ENCODE peak calls at places on chromosomes 6 and 20, in nine cellular contexts. One of them, this sample, is unnamed.

GRCh38 chr20:34567885-34568865 is 9.7 kb downstream of the MAP1LC3A start:
- DNase-seq in SJSA1: no peak
- DNase-seq in nephron progenitor cell: no peak
- DNase-seq in ELF-1: peak; percentile 89
- DNase-seq in central memory CD4-positive, alpha-beta T cell: no peak
- DNase-seq in T1000: no peak
- DNase-seq in activated T-helper 1 cell treated with anti-CD3 and anti-CD28 coated beads, Interleukin-12 subunit alpha, Interleukin-12 subunit beta, Interleukin-2, Interleukin-4 antibody, amounts not matched to agents 30 ng/mL and 10 ng/mL and 1 ng/mL, durations not matched to agents 14 hours and 24 hours and 36 hours: no peak
- DNase-seq in NCI-H1694: no peak
- DNase-seq in kidney epithelial cell: no peak
- DNase-seq in this sample: no peak

GRCh38 chr6:46381579-46381978 is 109.7 kb downstream of the RCAN2 start:
- DNase-seq in ELF-1: no peak
- DNase-seq in SJSA1: no peak
- DNase-seq in NCI-H1694: no peak
- DNase-seq in kidney epithelial cell: no peak
- DNase-seq in activated T-helper 1 cell treated with anti-CD3 and anti-CD28 coated beads, Interleukin-12 subunit alpha, Interleukin-12 subunit beta, Interleukin-2, Interleukin-4 antibody, amounts not matched to agents 30 ng/mL and 10 ng/mL and 1 ng/mL, durations not matched to agents 14 hours and 24 hours and 36 hours: no peak
- DNase-seq in central memory CD4-positive, alpha-beta T cell: no peak
- DNase-seq in T1000: no peak
- DNase-seq in nephron progenitor cell: no peak
- DNase-seq in this sample: no peak

GRCh38 chr20:20731000-20731944 is 18.8 kb upstream of the RALGAPA2 start:
- DNase-seq in kidney epithelial cell: no peak
- DNase-seq in SJSA1: no peak
- DNase-seq in nephron progenitor cell: no peak
- DNase-seq in T1000: no peak
- DNase-seq in NCI-H1694: no peak
- DNase-seq in central memory CD4-positive, alpha-beta T cell: no peak
- DNase-seq in activated T-helper 1 cell treated with anti-CD3 and anti-CD28 coated beads, Interleukin-12 subunit alpha, Interleukin-12 subunit beta, Interleukin-2, Interleukin-4 antibody, amounts not matched to agents 30 ng/mL and 10 ng/mL and 1 ng/mL, durations not matched to agents 14 hours and 24 hours and 36 hours: no peak
- DNase-seq in ELF-1: no peak
- DNase-seq in this sample: no peak

GRCh38 chr6:166275714-166276166 is 32.5 kb downstream of the PRR18 start:
- DNase-seq in nephron progenitor cell: peak; percentile 88
- DNase-seq in T1000: no peak
- DNase-seq in kidney epithelial cell: no peak
- DNase-seq in ELF-1: peak; percentile 84
- DNase-seq in activated T-helper 1 cell treated with anti-CD3 and anti-CD28 coated beads, Interleukin-12 subunit alpha, Interleukin-12 subunit beta, Interleukin-2, Interleukin-4 antibody, amounts not matched to agents 30 ng/mL and 10 ng/mL and 1 ng/mL, durations not matched to agents 14 hours and 24 hours and 36 hours: peak; percentile 71
- DNase-seq in central memory CD4-positive, alpha-beta T cell: peak; percentile 72
- DNase-seq in SJSA1: peak; percentile 65
- DNase-seq in NCI-H1694: no peak
- DNase-seq in this sample: peak; percentile 79

GRCh38 chr6:90123796-90124195 is 172.8 kb downstream of the BACH2 start:
- DNase-seq in SJSA1: no peak
- DNase-seq in kidney epithelial cell: no peak
- DNase-seq in activated T-helper 1 cell treated with anti-CD3 and anti-CD28 coated beads, Interleukin-12 subunit alpha, Interleukin-12 subunit beta, Interleukin-2, Interleukin-4 antibody, amounts not matched to agents 30 ng/mL and 10 ng/mL and 1 ng/mL, durations not matched to agents 14 hours and 24 hours and 36 hours: no peak
- DNase-seq in central memory CD4-positive, alpha-beta T cell: no peak
- DNase-seq in T1000: no peak
- DNase-seq in NCI-H1694: no peak
- DNase-seq in ELF-1: no peak
- DNase-seq in nephron progenitor cell: no peak
- DNase-seq in this sample: no peak

GRCh38 chr6:14986370-14986769 is 259.5 kb upstream of the JARID2 start:
- DNase-seq in nephron progenitor cell: no peak
- DNase-seq in central memory CD4-positive, alpha-beta T cell: no peak
- DNase-seq in SJSA1: no peak
- DNase-seq in activated T-helper 1 cell treated with anti-CD3 and anti-CD28 coated beads, Interleukin-12 subunit alpha, Interleukin-12 subunit beta, Interleukin-2, Interleukin-4 antibody, amounts not matched to agents 30 ng/mL and 10 ng/mL and 1 ng/mL, durations not matched to agents 14 hours and 24 hours and 36 hours: no peak
- DNase-seq in T1000: no peak
- DNase-seq in NCI-H1694: no peak
- DNase-seq in ELF-1: no peak
- DNase-seq in kidney epithelial cell: no peak
- DNase-seq in this sample: no peak

GRCh38 chr6:135675862-135676261 is 175.6 kb upstream of the PDE7B start:
- DNase-seq in SJSA1: no peak
- DNase-seq in ELF-1: peak; percentile 19
- DNase-seq in T1000: no peak
- DNase-seq in NCI-H1694: no peak
- DNase-seq in kidney epithelial cell: no peak
- DNase-seq in nephron progenitor cell: peak; percentile 44
- DNase-seq in activated T-helper 1 cell treated with anti-CD3 and anti-CD28 coated beads, Interleukin-12 subunit alpha, Interleukin-12 subunit beta, Interleukin-2, Interleukin-4 antibody, amounts not matched to agents 30 ng/mL and 10 ng/mL and 1 ng/mL, durations not matched to agents 14 hours and 24 hours and 36 hours: peak; percentile 12
- DNase-seq in central memory CD4-positive, alpha-beta T cell: peak; percentile 31
- DNase-seq in this sample: no peak

GRCh38 chr6:163711071-163711470 is 296.6 kb downstream of the QKI start:
- DNase-seq in nephron progenitor cell: no peak
- DNase-seq in kidney epithelial cell: no peak
- DNase-seq in T1000: no peak
- DNase-seq in SJSA1: no peak
- DNase-seq in activated T-helper 1 cell treated with anti-CD3 and anti-CD28 coated beads, Interleukin-12 subunit alpha, Interleukin-12 subunit beta, Interleukin-2, Interleukin-4 antibody, amounts not matched to agents 30 ng/mL and 10 ng/mL and 1 ng/mL, durations not matched to agents 14 hours and 24 hours and 36 hours: no peak
- DNase-seq in central memory CD4-positive, alpha-beta T cell: no peak
- DNase-seq in NCI-H1694: no peak
- DNase-seq in ELF-1: no peak
- DNase-seq in this sample: no peak

GRCh38 chr6:33313105-33313708 is 671 bp downstream of the TAPBP start:
- DNase-seq in kidney epithelial cell: no peak
- DNase-seq in SJSA1: no peak
- DNase-seq in central memory CD4-positive, alpha-beta T cell: peak; percentile 29
- DNase-seq in activated T-helper 1 cell treated with anti-CD3 and anti-CD28 coated beads, Interleukin-12 subunit alpha, Interleukin-12 subunit beta, Interleukin-2, Interleukin-4 antibody, amounts not matched to agents 30 ng/mL and 10 ng/mL and 1 ng/mL, durations not matched to agents 14 hours and 24 hours and 36 hours: no peak
- DNase-seq in nephron progenitor cell: peak; percentile 44
- DNase-seq in T1000: no peak
- DNase-seq in NCI-H1694: no peak
- DNase-seq in ELF-1: peak; percentile 80
- DNase-seq in this sample: peak; percentile 29

GRCh38 chr6:154887051-154887450 is 108.1 kb upstream of the TIAM2 start:
- DNase-seq in T1000: no peak
- DNase-seq in NCI-H1694: no peak
- DNase-seq in kidney epithelial cell: no peak
- DNase-seq in ELF-1: no peak
- DNase-seq in SJSA1: no peak
- DNase-seq in nephron progenitor cell: no peak
- DNase-seq in activated T-helper 1 cell treated with anti-CD3 and anti-CD28 coated beads, Interleukin-12 subunit alpha, Interleukin-12 subunit beta, Interleukin-2, Interleukin-4 antibody, amounts not matched to agents 30 ng/mL and 10 ng/mL and 1 ng/mL, durations not matched to agents 14 hours and 24 hours and 36 hours: no peak
- DNase-seq in central memory CD4-positive, alpha-beta T cell: no peak
- DNase-seq in this sample: no peak

GRCh38 chr6:76992553-76992952 is 470.7 kb downstream of the HTR1B start:
- DNase-seq in central memory CD4-positive, alpha-beta T cell: no peak
- DNase-seq in nephron progenitor cell: no peak
- DNase-seq in T1000: no peak
- DNase-seq in activated T-helper 1 cell treated with anti-CD3 and anti-CD28 coated beads, Interleukin-12 subunit alpha, Interleukin-12 subunit beta, Interleukin-2, Interleukin-4 antibody, amounts not matched to agents 30 ng/mL and 10 ng/mL and 1 ng/mL, durations not matched to agents 14 hours and 24 hours and 36 hours: no peak
- DNase-seq in ELF-1: peak; percentile 55
- DNase-seq in SJSA1: no peak
- DNase-seq in kidney epithelial cell: no peak
- DNase-seq in NCI-H1694: no peak
- DNase-seq in this sample: peak; percentile 48

GRCh38 chr6:169241688-169242350 is 11.8 kb downstream of the THBS2 start:
- DNase-seq in T1000: no peak
- DNase-seq in SJSA1: no peak
- DNase-seq in ELF-1: no peak
- DNase-seq in NCI-H1694: no peak
- DNase-seq in nephron progenitor cell: no peak
- DNase-seq in central memory CD4-positive, alpha-beta T cell: no peak
- DNase-seq in kidney epithelial cell: no peak
- DNase-seq in activated T-helper 1 cell treated with anti-CD3 and anti-CD28 coated beads, Interleukin-12 subunit alpha, Interleukin-12 subunit beta, Interleukin-2, Interleukin-4 antibody, amounts not matched to agents 30 ng/mL and 10 ng/mL and 1 ng/mL, durations not matched to agents 14 hours and 24 hours and 36 hours: no peak
- DNase-seq in this sample: no peak

GRCh38 chr6:25968769-25969168 is 6.2 kb downstream of the TRIM38 start:
- DNase-seq in kidney epithelial cell: no peak
- DNase-seq in nephron progenitor cell: no peak
- DNase-seq in NCI-H1694: no peak
- DNase-seq in SJSA1: no peak
- DNase-seq in central memory CD4-positive, alpha-beta T cell: no peak
- DNase-seq in activated T-helper 1 cell treated with anti-CD3 and anti-CD28 coated beads, Interleukin-12 subunit alpha, Interleukin-12 subunit beta, Interleukin-2, Interleukin-4 antibody, amounts not matched to agents 30 ng/mL and 10 ng/mL and 1 ng/mL, durations not matched to agents 14 hours and 24 hours and 36 hours: no peak
- DNase-seq in T1000: no peak
- DNase-seq in ELF-1: no peak
- DNase-seq in this sample: no peak

GRCh38 chr20:14830899-14831298 is 493.5 kb upstream of the FLRT3 start:
- DNase-seq in nephron progenitor cell: no peak
- DNase-seq in NCI-H1694: no peak
- DNase-seq in SJSA1: no peak
- DNase-seq in kidney epithelial cell: no peak
- DNase-seq in activated T-helper 1 cell treated with anti-CD3 and anti-CD28 coated beads, Interleukin-12 subunit alpha, Interleukin-12 subunit beta, Interleukin-2, Interleukin-4 antibody, amounts not matched to agents 30 ng/mL and 10 ng/mL and 1 ng/mL, durations not matched to agents 14 hours and 24 hours and 36 hours: no peak
- DNase-seq in ELF-1: no peak
- DNase-seq in central memory CD4-positive, alpha-beta T cell: no peak
- DNase-seq in T1000: no peak
- DNase-seq in this sample: no peak

GRCh38 chr6:84026721-84027164 is 6.8 kb upstream of the MRAP2 start:
- DNase-seq in nephron progenitor cell: no peak
- DNase-seq in central memory CD4-positive, alpha-beta T cell: no peak
- DNase-seq in T1000: no peak
- DNase-seq in SJSA1: no peak
- DNase-seq in activated T-helper 1 cell treated with anti-CD3 and anti-CD28 coated beads, Interleukin-12 subunit alpha, Interleukin-12 subunit beta, Interleukin-2, Interleukin-4 antibody, amounts not matched to agents 30 ng/mL and 10 ng/mL and 1 ng/mL, durations not matched to agents 14 hours and 24 hours and 36 hours: no peak
- DNase-seq in NCI-H1694: peak; percentile 67
- DNase-seq in kidney epithelial cell: no peak
- DNase-seq in ELF-1: no peak
- DNase-seq in this sample: no peak

This sample was measured in testis.